ENCODE peak calls at places on chromosomes 16 and 17, in seven cellular contexts. W, A, F, T, Z, N and P are unnamed samples.

GRCh38 chr16:67995423-67995822 is 3.9 kb downstream of the DPEP2 start:
- DNase-seq in W (no peak), A (no peak), F (no peak), T (no peak), Z (no peak), N (no peak), P (no peak)

GRCh38 chr16:47061204-47061603 is 82.5 kb downstream of the NETO2 start:
- DNase-seq in W (no peak), A (no peak), F (no peak), T (no peak), Z (no peak), N (no peak), P (no peak)

GRCh38 chr17:48352630-48353029 is 77.4 kb downstream of the SKAP1 start:
- DNase-seq in W (no peak), A (no peak), F (no peak), T (no peak), Z (no peak), N (no peak), P (no peak)

GRCh38 chr16:88524973-88525662 is 45.1 kb upstream of the ZC3H18 start:
- DNase-seq in W (no peak), A (no peak), F (peak; percentile 63), T (no peak), Z (no peak), N (no peak), P (no peak)

GRCh38 chr16:56775162-56775561 is 45.2 kb downstream of the NUP93 start:
- DNase-seq in W (no peak), A (no peak), F (no peak), T (no peak), Z (no peak), N (no peak), P (no peak)

GRCh38 chr17:70067104-70067503 is 7.9 kb upstream of the KCNJ16 start:
- DNase-seq in W (no peak), A (no peak), F (no peak), T (no peak), Z (no peak), N (no peak), P (no peak)

GRCh38 chr17:70859829-70860228 is 690.5 kb downstream of the KCNJ2 start:
- DNase-seq in W (no peak), A (no peak), F (no peak), T (no peak), Z (no peak), N (no peak), P (no peak)

GRCh38 chr16:27429981-27430441 is 28.0 kb downstream of the IL21R start:
- DNase-seq in W (no peak), A (no peak), F (no peak), T (no peak), Z (no peak), N (no peak), P (no peak)

GRCh38 chr17:8818654-8819330 is 19.6 kb upstream of the MFSD6L start:
- DNase-seq in W (no peak), A (no peak), F (no peak), T (no peak), Z (no peak), N (no peak), P (no peak)

DNA sequence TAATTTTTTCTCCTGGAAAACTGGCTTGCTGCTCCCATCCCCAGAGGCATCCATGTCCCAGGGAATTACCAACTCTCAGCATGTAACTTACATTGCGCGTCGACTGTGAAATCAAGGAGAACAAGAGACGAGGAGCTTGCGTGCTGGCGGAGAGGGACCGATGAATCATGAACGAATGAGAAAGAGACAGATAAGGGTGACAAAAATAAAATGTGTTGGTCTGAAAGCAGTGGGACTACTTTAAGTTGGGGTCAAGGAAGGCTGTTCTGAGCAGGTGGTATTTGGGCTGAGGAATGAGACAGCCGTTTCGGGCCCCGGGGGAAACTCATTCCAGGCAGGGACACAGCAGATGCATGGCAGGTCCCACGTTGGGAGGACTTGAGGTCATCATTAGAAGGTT is 22.5 kb downstream of the ABAT start:
- DNase-seq in W (no peak), A (no peak), F (no peak), T (no peak), Z (no peak), N (no peak), P (no peak)
- H3K4me1 ChIP-seq in W (no peaks in the 10 kb centered on the region), A (no peaks in the 10 kb centered on the region), F (peaks cover 23% of the 10 kb centered on the region), T (no peaks in the 10 kb centered on the region), Z (no peaks in the 10 kb centered on the region), N (no peaks in the 10 kb centered on the region), P (no peaks in the 10 kb centered on the region)

DNA sequence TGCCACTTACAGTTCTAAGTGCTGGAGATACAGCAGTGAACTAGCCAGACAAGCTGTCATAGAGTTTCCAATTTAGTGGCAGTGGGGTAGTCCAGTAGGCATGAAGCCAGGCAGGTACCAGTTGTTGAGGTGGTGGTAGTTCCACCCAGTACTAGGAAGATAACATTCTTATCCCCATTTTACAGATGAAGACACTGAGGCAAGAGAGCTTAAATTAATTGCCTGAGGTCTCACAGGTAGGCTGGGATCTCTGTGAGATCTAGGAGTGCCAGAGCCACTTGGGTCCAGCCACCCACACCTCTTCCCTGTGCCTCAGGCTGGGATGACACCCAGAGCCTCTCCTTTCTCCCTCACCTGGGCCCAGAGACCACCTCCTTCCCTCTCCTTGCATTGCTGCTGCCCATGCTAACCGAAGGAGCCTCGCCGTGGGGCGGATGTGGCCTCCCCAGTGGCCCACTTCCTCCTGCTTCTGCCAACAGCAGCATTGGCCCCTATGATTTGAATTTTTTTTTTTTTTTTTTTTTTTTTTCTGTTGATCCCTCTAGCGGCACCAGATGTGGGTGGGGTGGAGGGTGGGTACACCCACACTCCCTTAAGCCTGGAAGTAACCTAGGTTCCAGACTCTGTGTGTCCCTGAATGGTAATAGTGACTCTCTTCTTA is 114.0 kb downstream of the PRKCB start:
- DNase-seq in W (no peak), A (peak; percentile 38), F (peak; percentile 15), T (no peak), Z (no peak), N (no peak), P (no peak)
- H3K4me3 ChIP-seq in W (no peak overlapping the region), A (no peak overlapping the region), F (no peak overlapping the region), T (no peak overlapping the region), Z (no peak overlapping the region), N (no peak overlapping the region), P (no peak overlapping the region)

DNA sequence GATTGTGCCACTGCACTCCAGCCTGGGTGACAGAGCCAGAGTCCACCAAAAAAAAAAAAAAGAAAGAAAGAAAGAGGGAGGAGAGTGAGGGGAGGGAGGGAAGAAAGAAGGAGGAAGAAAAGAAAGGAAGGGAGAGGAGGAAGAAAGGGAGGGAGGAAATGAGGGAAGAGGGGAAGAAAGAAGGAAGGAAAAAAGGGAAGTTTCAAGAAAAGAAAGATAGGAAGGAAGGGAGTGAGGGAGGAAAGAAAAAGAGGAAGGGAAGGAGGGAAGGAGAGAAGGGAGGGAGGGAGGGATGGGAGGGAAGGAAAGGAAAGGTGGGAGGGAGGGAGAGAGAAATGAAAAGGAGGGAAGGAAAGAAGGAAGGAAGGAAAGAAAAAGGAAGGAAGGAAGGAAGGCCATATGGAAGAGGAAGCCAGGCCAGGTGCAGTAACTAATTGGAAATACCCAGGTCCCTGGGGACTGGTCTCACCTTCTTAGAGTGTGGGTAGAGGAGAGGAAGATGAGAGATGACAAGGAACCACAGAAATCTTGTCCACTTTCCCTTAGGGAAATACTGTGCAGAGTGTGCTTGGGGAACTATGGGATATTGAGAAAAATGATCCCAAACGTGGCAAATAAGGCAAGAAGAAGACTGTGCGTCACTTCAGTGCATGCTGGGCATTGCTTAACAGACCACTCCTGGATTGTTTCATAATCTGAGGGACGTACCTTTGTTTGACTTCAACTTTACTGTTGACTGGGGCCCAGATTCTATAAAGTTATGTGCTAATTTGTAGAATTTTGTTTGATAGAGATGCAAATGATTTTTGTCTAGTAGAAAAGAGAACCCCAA is 15.1 kb upstream of the CSNK2A2 start:
- DNase-seq in W (no peak), A (no peak), F (no peak), T (no peak), Z (no peak), N (no peak), P (no peak)
- TF ChIP-seq POLR2A in W (no peak), A (no peak), F (no peak), T (no peak), Z (no peak), N (no peak), P (no peak)

DNA sequence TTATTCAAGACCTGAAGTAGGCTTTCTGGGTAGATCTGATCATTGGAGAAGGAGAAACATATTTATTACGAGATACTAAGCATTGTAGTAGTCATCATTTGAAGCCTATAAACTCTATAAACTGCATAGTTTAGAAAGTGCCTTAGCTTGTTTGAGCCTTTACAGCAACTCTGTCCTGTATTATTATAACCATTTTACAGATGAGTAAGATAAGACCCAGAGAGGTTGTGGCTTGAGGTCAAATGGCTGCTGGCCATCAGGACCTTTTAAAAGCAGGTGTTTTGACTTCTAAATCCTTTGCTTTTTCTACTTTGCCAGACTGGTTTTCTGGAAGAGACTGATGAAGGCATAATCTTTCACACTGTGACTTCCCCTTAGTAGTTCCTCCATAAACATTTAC is 7.1 kb downstream of the USP10 start:
- DNase-seq in W (no peak), A (no peak), F (no peak), T (no peak), Z (no peak), N (no peak), P (no peak)
- H3K4me1 ChIP-seq in W (no peaks in the 10 kb centered on the region), A (peaks cover 61% of the 10 kb centered on the region), F (peaks cover 24% of the 10 kb centered on the region), T (peaks cover 55% of the 10 kb centered on the region), Z (peaks cover 36% of the 10 kb centered on the region), N (peaks cover 16% of the 10 kb centered on the region), P (peaks cover 46% of the 10 kb centered on the region)

GRCh38 chr17:64385187-64386083 is 5.2 kb downstream of the PECAM1 start:
- DNase-seq in W (peak; percentile 52), A (peak; percentile 49), F (peak; percentile 23), T (peak; percentile 69), Z (peak; percentile 63), N (peak; percentile 46), P (peak; percentile 23)
- H3K4me3 ChIP-seq in W (peak overlapping the region; percentile 17), A (peak overlapping the region; percentile 34), F (no peak overlapping the region), T (no peak overlapping the region), Z (no peak overlapping the region), N (peak overlapping the region; percentile 40), P (peak overlapping the region; percentile 54)

GRCh38 chr17:5730373-5730772 is 146.1 kb upstream of the NLRP1 start:
- DNase-seq in W (no peak), A (no peak), F (no peak), T (no peak), Z (no peak), N (no peak), P (no peak)
- TF ChIP-seq POLR2A in W (no peak), A (no peak), F (no peak), T (no peak), Z (no peak), N (no peak), P (no peak)

GRCh38 chr16:86778108-86778745 is 199.9 kb downstream of the FOXL1 start:
- DNase-seq in W (no peak), A (no peak), F (no peak), T (no peak), Z (no peak), N (no peak), P (no peak)
- H3K4me1 ChIP-seq in W (no peaks in the 10 kb centered on the region), A (no peaks in the 10 kb centered on the region), F (no peaks in the 10 kb centered on the region), T (no peaks in the 10 kb centered on the region), Z (no peaks in the 10 kb centered on the region), N (no peaks in the 10 kb centered on the region), P (no peaks in the 10 kb centered on the region)